ENCODE peak calls at places on chromosome 22, in eight cellular contexts. X, K, C, O, F, E, Q and A are unnamed samples.

GRCh38 chr22:39348909-39349505 is 784 bp upstream of the SYNGR1 start:
- DNase-seq in C (no peak), O (no peak), K (no peak), F (no peak), E (peak), Q (no peak), X (peak), A (no peak)

GRCh38 chr22:45911601-45912271 is 65.2 kb downstream of the WNT7B start:
- DNase-seq in X (no peak), F (no peak), K (no peak), E (no peak), O (peak), Q (no peak), C (no peak), A (no peak)

GRCh38 chr22:22552630-22553029 is 6.4 kb downstream of the PRAME start:
- DNase-seq in X (no peak), F (no peak), K (no peak), E (no peak), C (no peak), O (no peak), Q (no peak), A (peak)

GRCh38 chr22:22745225-22746060 is 101.0 kb downstream of the GGTLC2 start:
- DNase-seq in F (peak), K (no peak), Q (peak), E (peak), O (peak), C (peak), X (peak), A (peak)

GRCh38 chr22:37209140-37209845 is 3.0 kb downstream of the SSTR3 start:
- DNase-seq in F (no peak), Q (no peak), C (no peak), K (peak), E (peak), X (no peak), O (no peak), A (no peak)

GRCh38 chr22:36185828-36186624 is 15.6 kb downstream of the APOL4 start:
- DNase-seq in F (no peak), O (no peak), C (no peak), E (no peak), Q (no peak), K (no peak), X (no peak), A (no peak)

GRCh38 chr22:49925525-49926128 is 7.2 kb downstream of the CRELD2 start:
- DNase-seq in F (no peak), X (no peak), C (peak), Q (peak), E (peak), O (no peak), K (no peak), A (no peak)

GRCh38 chr22:43828711-43829447 is 16.8 kb upstream of the EFCAB6 start:
- DNase-seq in F (no peak), C (no peak), Q (no peak), O (no peak), K (peak), X (no peak), E (no peak), A (peak)

GRCh38 chr22:37077802-37078448 is 26.4 kb downstream of the KCTD17 start:
- DNase-seq in X (peak), Q (peak), E (peak), K (no peak), O (peak), C (peak), F (peak), A (peak)

GRCh38 chr22:40176921-40177737 is 596 bp upstream of the TNRC6B start:
- DNase-seq in F (no peak), K (no peak), E (peak), X (no peak), O (peak), Q (peak), C (peak), A (peak)

GRCh38 chr22:44846726-44847275 is 94.4 kb downstream of the ARHGAP8 start:
- DNase-seq in K (no peak), O (no peak), F (no peak), E (no peak), Q (no peak), X (no peak), C (no peak), A (no peak)

GRCh38 chr22:38524434-38524833 is 18.3 kb upstream of the DDX17 start:
- DNase-seq in K (no peak), O (no peak), X (no peak), Q (no peak), C (no peak), F (no peak), E (no peak), A (no peak)

GRCh38 chr22:49099089-49099488 is 728.6 kb downstream of the BRD1 start:
- DNase-seq in C (no peak), O (no peak), F (no peak), X (no peak), K (no peak), E (no peak), Q (no peak), A (no peak)

GRCh38 chr22:35446365-35446764 is 46.4 kb downstream of the MCM5 start:
- DNase-seq in K (peak), E (no peak), X (peak), F (no peak), O (peak), Q (no peak), C (no peak), A (peak)